ENCODE peak calls at places on chromosome 12, in ten cellular contexts. Y, D, P, J, K, N, B, L, O and E are unnamed samples.

GRCh38 chr12:117096643-117097042 is 2.6 kb downstream of the TESC start:
- DNase-seq in Y (no peak), D (no peak), P (no peak), J (no peak), K (no peak), N (no peak), B (no peak), L (no peak), O (no peak), E (no peak)

GRCh38 chr12:26135010-26135420 is 10.2 kb upstream of the BHLHE41 start:
- DNase-seq in Y (no peak), D (no peak), P (peak), J (peak), K (no peak), N (peak), B (peak), L (no peak), O (peak), E (no peak)

GRCh38 chr12:47032644-47033043 is 46.8 kb upstream of the PCED1B start:
- DNase-seq in Y (peak), D (no peak), P (peak), J (no peak), K (peak), N (peak), B (peak), L (no peak), O (no peak), E (peak)

GRCh38 chr12:128982134-128982533 is 128.9 kb downstream of the GLT1D1 start:
- DNase-seq in Y (no peak), D (no peak), P (no peak), J (no peak), K (no peak), N (no peak), B (no peak), L (no peak), O (no peak), E (no peak)

GRCh38 chr12:101027200-101027599 is 182.8 kb downstream of the SLC5A8 start:
- DNase-seq in Y (no peak), D (peak), P (no peak), J (no peak), K (no peak), N (no peak), B (no peak), L (no peak), O (no peak), E (no peak)

GRCh38 chr12:70744133-70744532 is 106.9 kb upstream of the PTPRB start:
- DNase-seq in Y (no peak), D (no peak), P (no peak), J (no peak), K (no peak), N (peak), B (no peak), L (no peak), O (no peak), E (no peak)

GRCh38 chr12:124389537-124390441 is 94.9 kb downstream of the RFLNA start:
- DNase-seq in Y (peak), D (no peak), P (no peak), J (peak), K (no peak), N (no peak), B (no peak), L (no peak), O (no peak), E (no peak)

GRCh38 chr12:122437656-122438121 is 15.2 kb upstream of the CLIP1 start:
- DNase-seq in Y (no peak), D (no peak), P (peak), J (peak), K (peak), N (no peak), B (no peak), L (peak), O (peak), E (peak)

GRCh38 chr12:124222368-124223245 is 72.3 kb upstream of the RFLNA start:
- DNase-seq in Y (no peak), D (no peak), P (no peak), J (peak), K (no peak), N (no peak), B (no peak), L (no peak), O (no peak), E (no peak)

GRCh38 chr12:72836184-72836583 is 564.0 kb downstream of the TRHDE start:
- DNase-seq in Y (no peak), D (no peak), P (no peak), J (no peak), K (no peak), N (no peak), B (no peak), L (no peak), O (no peak), E (no peak)

GRCh38 chr12:1305063-1305434 is 289.3 kb downstream of the FBXL14 start:
- DNase-seq in Y (no peak), D (no peak), P (no peak), J (no peak), K (no peak), N (no peak), B (no peak), L (no peak), O (no peak), E (no peak)

GRCh38 chr12:6307521-6307920 is 3.0 kb upstream of the PLEKHG6 start:
- DNase-seq in Y (no peak), D (no peak), P (no peak), J (no peak), K (no peak), N (no peak), B (no peak), L (no peak), O (no peak), E (no peak)

GRCh38 chr12:17975239-17975638 is 114.8 kb downstream of the RERGL start:
- DNase-seq in Y (no peak), D (no peak), P (no peak), J (no peak), K (no peak), N (no peak), B (no peak), L (no peak), O (no peak), E (no peak)

GRCh38 chr12:114767906-114768697 is 84.1 kb upstream of the TBX3 start:
- DNase-seq in Y (peak), D (no peak), P (peak), J (no peak), K (peak), N (no peak), B (no peak), L (no peak), O (no peak), E (no peak)

GRCh38 chr12:48486679-48487078 is 4.4 kb downstream of the C12orf54 start:
- DNase-seq in Y (no peak), D (no peak), P (no peak), J (no peak), K (no peak), N (no peak), B (no peak), L (no peak), O (no peak), E (no peak)

GRCh38 chr12:127194176-127194575 is 1072.8 kb upstream of the TMEM132C start:
- DNase-seq in Y (no peak), D (no peak), P (no peak), J (no peak), K (no peak), N (no peak), B (no peak), L (no peak), O (no peak), E (no peak)

GRCh38 chr12:20000229-20000869 is 368.0 kb upstream of the PDE3A start:
- DNase-seq in Y (no peak), D (no peak), P (peak), J (no peak), K (peak), N (no peak), B (no peak), L (no peak), O (no peak), E (no peak)

GRCh38 chr12:104307655-104308000 is 4.1 kb downstream of the EID3 start:
- DNase-seq in Y (peak), D (no peak), P (no peak), J (no peak), K (no peak), N (no peak), B (no peak), L (no peak), O (no peak), E (no peak)

GRCh38 chr12:40055776-40056175 is 50.1 kb downstream of the SLC2A13 start:
- DNase-seq in Y (no peak), D (no peak), P (no peak), J (no peak), K (no peak), N (no peak), B (no peak), L (no peak), O (no peak), E (no peak)

GRCh38 chr12:132834181-132834711 is 5.6 kb upstream of the GOLGA3 start:
- DNase-seq in Y (no peak), D (no peak), P (no peak), J (no peak), K (no peak), N (no peak), B (no peak), L (no peak), O (no peak), E (no peak)

GRCh38 chr12:46269429-46270241 is 792 bp upstream of the SLC38A1 start:
- DNase-seq in Y (no peak), D (no peak), P (peak), J (peak), K (no peak), N (peak), B (no peak), L (no peak), O (peak), E (no peak)

GRCh38 chr12:88566430-88566829 is 13.8 kb downstream of the KITLG start:
- DNase-seq in Y (no peak), D (no peak), P (peak), J (peak), K (no peak), N (peak), B (no peak), L (no peak), O (no peak), E (no peak)

GRCh38 chr12:12398026-12398859 is 41.4 kb downstream of the BORCS5 start:
- DNase-seq in Y (peak), D (no peak), P (peak), J (no peak), K (peak), N (peak), B (peak), L (peak), O (peak), E (peak)
- TF ChIP-seq CTCF in Y (peak), D (peak), P (no peak), J (no peak), K (peak), N (no peak), B (no peak), L (no peak), O (no peak), E (peak)

GRCh38 chr12:3261782-3262359 is 184.7 kb downstream of the TSPAN9 start:
- DNase-seq in Y (no peak), D (no peak), P (peak), J (no peak), K (peak), N (no peak), B (no peak), L (no peak), O (no peak), E (no peak)
- TF ChIP-seq CTCF in Y (no peak), D (peak), P (peak), J (no peak), K (no peak), N (no peak), B (peak), L (no peak), O (no peak), E (peak)

GRCh38 chr12:14390449-14390848 is 25.0 kb downstream of the ATF7IP start:
- DNase-seq in Y (no peak), D (no peak), P (no peak), J (no peak), K (no peak), N (no peak), B (no peak), L (no peak), O (no peak), E (no peak)
- TF ChIP-seq CTCF in Y (no peak), D (no peak), P (no peak), J (no peak), K (no peak), N (no peak), B (no peak), L (no peak), O (no peak), E (no peak)

GRCh38 chr12:8064131-8064530 is 2.0 kb downstream of the C3AR1 start:
- DNase-seq in Y (no peak), D (no peak), P (no peak), J (no peak), K (no peak), N (no peak), B (no peak), L (no peak), O (no peak), E (no peak)
- TF ChIP-seq CTCF in Y (no peak), D (no peak), P (no peak), J (no peak), K (no peak), N (no peak), B (no peak), L (no peak), O (no peak), E (no peak)

GRCh38 chr12:60980558-60980957 is 1279.6 kb upstream of the USP15 start:
- DNase-seq in Y (no peak), D (no peak), P (no peak), J (no peak), K (no peak), N (no peak), B (no peak), L (no peak), O (no peak), E (no peak)

GRCh38 chr12:60981473-60981872 is 1278.7 kb upstream of the USP15 start:
- DNase-seq in Y (no peak), D (no peak), P (no peak), J (no peak), K (no peak), N (no peak), B (no peak), L (no peak), O (no peak), E (no peak)

GRCh38 chr12:60977966-60978365 is 1282.2 kb upstream of the USP15 start:
- DNase-seq in Y (no peak), D (no peak), P (no peak), J (no peak), K (no peak), N (no peak), B (no peak), L (no peak), O (no peak), E (no peak)
- TF ChIP-seq CTCF in Y (no peak), D (no peak), P (no peak), J (no peak), K (no peak), N (peak), B (no peak), L (no peak), O (no peak), E (no peak)